ENCODE peak calls at places on chromosome 17, in five cellular contexts. O is CD8-positive, alpha-beta T cell; D is tibial nerve; P is stomach; T is fibroblast of lung. E is an unnamed sample. For H3K4me1, the result is how much of the 10 kb centered on the place peaks cover.

GRCh38 chr17:5473906-5474305 is 5.1 kb upstream of the DHX33 start:
- DNase-seq in T (no peak), P (no peak), O (no peak), D (no peak), E (no peak)

GRCh38 chr17:80964231-80964856 is 27.3 kb upstream of the CHMP6 start:
- DNase-seq in D (no peak), T (no peak), O (no peak), P (no peak), E (no peak)

GRCh38 chr17:79622201-79622601 is 11.3 kb upstream of the RBFOX3 start:
- DNase-seq in P (no peak), T (no peak), D (no peak), O (no peak), E (peak)

GRCh38 chr17:37259030-37259735 is 116.6 kb upstream of the C17orf78 start:
- DNase-seq in O (no peak), P (no peak), D (no peak), T (no peak), E (no peak)

GRCh38 chr17:74430706-74431567 is 951 bp upstream of the GPRC5C start:
- DNase-seq in O (no peak), T (peak), D (peak), P (peak), E (peak)

GRCh38 chr17:72622661-72623433 is 469.6 kb downstream of the SLC39A11 start:
- DNase-seq in P (no peak), O (no peak), T (no peak), D (no peak), E (no peak)

GRCh38 chr17:31788956-31789355 is 70.1 kb downstream of the COPRS start:
- DNase-seq in O (no peak), D (no peak), T (no peak), P (no peak), E (no peak)

GRCh38 chr17:28908640-28909098 is 5.8 kb upstream of the DHRS13 start:
- DNase-seq in D (no peak), O (no peak), P (no peak), T (peak), E (peak)

GRCh38 chr17:47621293-47622178 is 28.2 kb upstream of the KPNB1 start:
- DNase-seq in P (no peak), D (no peak), O (no peak), T (peak), E (peak)

GRCh38 chr17:10210151-10210574 is 11.8 kb upstream of the GAS7 start:
- DNase-seq in O (no peak), D (no peak), T (peak), P (no peak), E (no peak)

GRCh38 chr17:340074-340473 is 12.5 kb downstream of the RPH3AL start:
- DNase-seq in P (no peak), O (no peak), D (no peak), T (no peak), E (no peak)

GRCh38 chr17:12745481-12745880 is 43.8 kb upstream of the ARHGAP44 start:
- DNase-seq in D (no peak), P (no peak), T (no peak), O (no peak), E (no peak)

GRCh38 chr17:5226940-5227878 is 7.5 kb downstream of the SCIMP start:
- DNase-seq in O (peak), D (no peak), T (no peak), P (no peak), E (no peak)

GRCh38 chr17:34542700-34543336 is 36.6 kb upstream of the TMEM132E start:
- DNase-seq in T (peak), P (peak), D (no peak), O (peak), E (no peak)

GRCh38 chr17:35731239-35731931 is at the start of gene RASL10B:
- DNase-seq in P (peak), T (peak), O (peak), D (no peak), E (peak)

GRCh38 chr17:46854948-46855347 is 3.6 kb downstream of the WNT9B start:
- DNase-seq in O (no peak), P (no peak), D (no peak), T (no peak), E (no peak)

GRCh38 chr17:38663125-38663751 is 11.5 kb downstream of the EPOP start:
- DNase-seq in P (peak), O (peak), D (no peak), T (peak), E (no peak)

GRCh38 chr17:28707339-28707720 is 4.4 kb downstream of the PROCA1 start:
- DNase-seq in O (no peak), P (no peak), D (no peak), T (no peak), E (no peak)

GRCh38 chr17:77400445-77400870 is 259.7 kb downstream of the SEC14L1 start:
- DNase-seq in T (no peak), D (no peak), O (peak), P (peak), E (peak)

GRCh38 chr17:75406222-75406615 is 741 bp upstream of the GRB2 start:
- DNase-seq in O (no peak), D (no peak), P (no peak), T (no peak), E (peak)

GRCh38 chr17:19461139-19461538 is 50.1 kb downstream of the RNF112 start:
- DNase-seq in O (no peak), P (no peak), T (no peak), D (no peak), E (no peak)

GRCh38 chr17:58082341-58082869 is 814 bp upstream of the DYNLL2 start:
- DNase-seq in D (no peak), O (no peak), P (no peak), T (no peak), E (no peak)

GRCh38 chr17:76714822-76715461 is 4.2 kb upstream of the MXRA7 start:
- DNase-seq in P (peak), O (peak), D (peak), T (peak), E (peak)

GRCh38 chr17:76569607-76570279 is 15.9 kb downstream of the ST6GALNAC2 start:
- DNase-seq in D (peak), P (peak), T (no peak), O (no peak), E (no peak)

GRCh38 chr17:4557626-4558310 is 2.6 kb upstream of the MYBBP1A start:
- DNase-seq in P (no peak), T (no peak), D (no peak), O (no peak), E (no peak)

GRCh38 chr17:1030684-1031557 is 34.0 kb downstream of the TIMM22 start:
- DNase-seq in P (no peak), T (peak), D (peak), O (no peak), E (peak)

GRCh38 chr17:17963066-17963465 is 9.1 kb downstream of the TOM1L2 start:
- DNase-seq in T (no peak), D (no peak), O (no peak), P (no peak), E (no peak)

GRCh38 chr17:13568746-13569739 is 32.7 kb downstream of the HS3ST3A1 start:
- DNase-seq in P (no peak), D (no peak), O (no peak), T (no peak), E (no peak)

GRCh38 chr17:69761767-69762321 is 313.2 kb upstream of the KCNJ16 start:
- DNase-seq in O (no peak), D (no peak), T (peak), P (no peak), E (no peak)

GRCh38 chr17:21263351-21263750 is 10.1 kb upstream of the NATD1 start:
- DNase-seq in O (no peak), P (no peak), D (no peak), T (peak), E (no peak)

GRCh38 chr17:12667299-12667958 is 1.7 kb downstream of the MYOCD start:
- DNase-seq in P (no peak), O (no peak), D (no peak), T (peak), E (no peak)

GRCh38 chr17:76022973-76023899 is 3.9 kb downstream of the EVPL start:
- DNase-seq in O (no peak), T (no peak), P (no peak), D (no peak), E (no peak)

GRCh38 chr17:17859909-17860760 is 23.3 kb upstream of the SREBF1 start:
- DNase-seq in O (peak), P (peak), T (peak), D (no peak), E (peak)

GRCh38 chr17:80855968-80856862 is 135.4 kb upstream of the CHMP6 start:
- DNase-seq in D (no peak), T (peak), P (peak), O (peak), E (peak)

GRCh38 chr17:66829386-66829864 is 5.5 kb upstream of the CACNG5 start:
- DNase-seq in O (peak), P (peak), T (peak), D (no peak), E (peak)

GRCh38 chr17:76071497-76072148 is 694 bp downstream of the SRP68 start:
- DNase-seq in P (no peak), O (no peak), T (no peak), D (no peak), E (no peak)

GRCh38 chr17:412211-413015 is 59.8 kb upstream of the RPH3AL start:
- DNase-seq in P (peak), T (peak), O (peak), D (peak), E (peak)

GRCh38 chr17:76958974-76959373 is 90.8 kb downstream of the MGAT5B start:
- DNase-seq in P (no peak), T (no peak), D (no peak), O (no peak), E (no peak)

GRCh38 chr17:68646626-68647526 is 45.7 kb upstream of the FAM20A start:
- DNase-seq in D (no peak), P (peak), O (no peak), T (peak), E (no peak)
- H3K4me3 ChIP-seq in D (no peak), P (no peak), O (no peak), T (no peak), E (no peak)

GRCh38 chr17:50423553-50424159 is 2.4 kb upstream of the ACSF2 start:
- DNase-seq in P (no peak), O (no peak), T (peak), D (no peak), E (peak)
- H3K4me1 ChIP-seq in P (half or more), O (under half), T (under half), D (under half), E (under half)

DNA sequence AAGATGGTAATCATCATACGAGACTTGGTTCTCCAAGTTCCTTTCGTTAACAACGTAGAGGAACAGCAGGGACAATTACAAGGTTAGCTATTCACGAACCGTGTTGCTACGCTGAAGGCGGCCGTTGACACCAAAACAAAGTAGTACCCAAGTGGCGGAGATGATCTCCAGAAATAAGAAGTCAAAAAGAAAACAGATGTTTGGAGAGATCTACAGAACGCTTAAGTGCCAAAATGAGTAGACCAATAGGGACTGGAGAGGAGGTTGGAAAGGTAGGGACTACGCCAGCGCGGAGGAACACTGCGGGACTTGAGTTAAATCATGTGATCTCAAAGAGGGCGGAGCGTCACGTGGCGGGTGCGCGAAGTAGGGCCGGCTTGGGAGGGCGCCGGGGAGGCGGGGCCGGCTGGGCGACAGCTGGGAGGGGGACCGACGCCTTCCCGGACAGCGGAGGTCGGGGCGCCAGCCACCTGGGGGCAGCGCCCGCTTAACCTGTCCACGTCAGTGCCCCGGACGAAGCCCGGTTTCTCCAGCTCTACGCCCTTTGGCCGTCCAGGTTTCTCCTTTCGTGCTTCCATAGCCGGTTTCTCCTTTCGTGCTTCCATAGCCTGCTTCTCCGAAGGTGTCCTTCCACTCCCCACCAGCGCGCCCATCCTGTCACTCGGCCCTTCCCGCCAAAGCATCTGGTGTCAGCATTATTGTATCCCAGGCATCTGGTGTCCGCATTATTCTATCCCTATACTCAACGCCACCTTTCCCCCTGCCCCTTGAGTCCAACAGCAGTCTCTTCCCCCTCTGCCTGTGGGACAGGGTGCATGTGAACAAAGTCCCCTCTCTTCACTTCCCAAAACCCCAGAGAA is 698 bp upstream of the GABARAP start:
- DNase-seq in O (peak), P (peak), D (peak), T (peak), E (peak)
- TF ChIP-seq CTCF in O (no peak), P (no peak), D (no peak), T (no peak), E (no peak)

GRCh38 chr17:81996757-81997441 is 19.5 kb downstream of the ASPSCR1 start:
- DNase-seq in O (no peak), D (no peak), P (no peak), T (no peak), E (no peak)
- H3K4me3 ChIP-seq in O (no peak), D (no peak), P (no peak), T (no peak), E (no peak)

GRCh38 chr17:2086306-2086705 is 31.4 kb downstream of the HIC1 start:
- DNase-seq in D (no peak), P (no peak), O (no peak), T (no peak), E (no peak)

GRCh38 chr17:2084129-2084765 is 29.3 kb downstream of the HIC1 start:
- DNase-seq in O (no peak), P (no peak), D (peak), T (peak), E (no peak)

GRCh38 chr17:2085648-2085949 is 30.7 kb downstream of the HIC1 start:
- DNase-seq in O (no peak), T (peak), D (no peak), P (no peak), E (peak)

GRCh38 chr17:2083613-2084128 is 28.8 kb downstream of the HIC1 start:
- DNase-seq in P (no peak), T (no peak), D (no peak), O (no peak), E (no peak)

DNA sequence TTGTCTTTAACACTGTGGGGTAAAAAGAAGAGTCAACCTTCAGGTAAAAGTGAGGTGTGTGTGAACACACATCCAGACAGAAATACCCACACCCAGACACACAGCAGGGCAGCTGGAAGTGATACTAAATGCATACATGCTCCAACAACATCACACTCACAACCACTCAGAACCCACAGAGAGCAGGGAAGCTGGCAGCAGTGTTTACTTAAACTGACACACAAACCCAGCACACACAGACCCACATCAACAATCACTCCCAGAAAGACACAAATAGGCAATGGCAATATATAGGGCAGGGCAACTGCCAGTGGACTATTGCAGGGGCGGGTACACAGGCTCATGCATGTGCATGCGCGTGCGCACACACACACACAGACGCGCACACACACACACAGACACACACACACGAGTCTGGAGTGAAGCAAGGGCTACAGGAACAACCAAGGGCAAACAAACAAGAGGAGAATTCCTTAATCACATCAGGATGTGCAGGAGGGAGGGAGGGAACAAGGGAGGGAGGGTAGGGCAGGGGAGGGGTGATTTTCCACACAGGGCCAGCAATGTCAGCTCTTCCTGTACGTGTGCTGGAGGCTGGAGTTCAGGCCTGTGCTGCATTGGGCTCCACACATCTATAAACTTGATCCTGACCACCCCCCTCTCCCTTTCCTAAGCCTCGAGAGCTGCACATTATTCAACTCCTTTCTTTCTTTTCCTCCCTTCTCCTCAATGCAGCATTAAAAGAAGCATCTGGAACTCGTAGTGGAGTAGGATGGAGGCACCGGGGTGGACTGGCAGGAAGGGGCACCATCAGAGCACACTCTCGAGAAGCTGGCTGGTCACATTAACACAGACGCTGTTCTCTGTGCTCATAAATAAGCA is 30.1 kb downstream of the HIC1 start:
- DNase-seq in P (no peak), T (peak), O (no peak), D (peak), E (no peak)
- H3K4me1 ChIP-seq in P (half or more), T (half or more), O (under half), D (under half), E (under half)

GRCh38 chr17:82212331-82213250 is at the start of gene CCDC57:
- DNase-seq in P (peak), O (peak), T (peak), D (peak), E (peak)
- TF ChIP-seq CTCF in P (no peak), O (no peak), T (no peak), D (peak), E (peak)

GRCh38 chr17:39774043-39774442 is 36.3 kb downstream of the GRB7 start:
- DNase-seq in D (no peak), T (no peak), P (no peak), O (no peak), E (no peak)

GRCh38 chr17:39772987-39773664 is 35.4 kb downstream of the GRB7 start:
- DNase-seq in D (no peak), T (no peak), O (no peak), P (no peak), E (no peak)

GRCh38 chr17:39772415-39772814 is 34.7 kb downstream of the GRB7 start:
- DNase-seq in D (no peak), P (no peak), T (no peak), O (no peak), E (no peak)

GRCh38 chr17:39776267-39776666 is 38.5 kb downstream of the GRB7 start:
- DNase-seq in T (no peak), D (no peak), P (no peak), O (no peak), E (no peak)

GRCh38 chr17:39775075-39775474 is 37.3 kb downstream of the GRB7 start:
- DNase-seq in P (no peak), D (no peak), T (no peak), O (no peak), E (no peak)
- H3K4me3 ChIP-seq in P (no peak), D (no peak), T (no peak), O (peak), E (no peak)

GRCh38 chr17:64123114-64123513 is 6.8 kb downstream of the ERN1 start:
- DNase-seq in D (no peak), P (no peak), O (no peak), T (no peak), E (no peak)

GRCh38 chr17:64118452-64118979 is 11.4 kb downstream of the ERN1 start:
- DNase-seq in T (peak), D (no peak), O (no peak), P (peak), E (peak)

GRCh38 chr17:64124609-64125008 is 5.3 kb downstream of the ERN1 start:
- DNase-seq in O (no peak), T (no peak), D (no peak), P (no peak), E (no peak)

GRCh38 chr17:64115871-64116534 is 13.9 kb downstream of the ERN1 start:
- DNase-seq in T (peak), O (no peak), D (no peak), P (peak), E (no peak)

DNA sequence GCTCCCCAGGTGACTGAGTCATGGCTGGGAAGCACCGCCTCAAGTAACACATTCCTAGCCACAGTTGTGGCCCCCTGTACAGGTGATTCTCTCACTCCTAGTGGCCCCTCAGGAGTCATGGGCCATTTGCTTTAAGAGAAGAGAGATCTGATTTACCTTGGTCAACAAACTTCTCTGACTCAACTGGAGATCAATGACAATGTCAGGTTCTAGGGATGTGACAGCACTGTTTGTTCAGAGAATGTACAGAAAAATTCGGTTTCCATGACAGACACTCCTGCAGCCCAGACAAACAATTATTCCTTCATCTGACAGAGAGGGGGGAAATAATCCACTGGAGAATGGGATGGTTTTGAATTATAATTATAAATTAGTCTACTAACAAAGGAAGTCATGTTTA is 9.8 kb downstream of the ERN1 start:
- DNase-seq in D (no peak), P (no peak), O (no peak), T (no peak), E (no peak)
- H3K4me1 ChIP-seq in D (under half), P (half or more), O (under half), T (under half), E (under half)

DNA sequence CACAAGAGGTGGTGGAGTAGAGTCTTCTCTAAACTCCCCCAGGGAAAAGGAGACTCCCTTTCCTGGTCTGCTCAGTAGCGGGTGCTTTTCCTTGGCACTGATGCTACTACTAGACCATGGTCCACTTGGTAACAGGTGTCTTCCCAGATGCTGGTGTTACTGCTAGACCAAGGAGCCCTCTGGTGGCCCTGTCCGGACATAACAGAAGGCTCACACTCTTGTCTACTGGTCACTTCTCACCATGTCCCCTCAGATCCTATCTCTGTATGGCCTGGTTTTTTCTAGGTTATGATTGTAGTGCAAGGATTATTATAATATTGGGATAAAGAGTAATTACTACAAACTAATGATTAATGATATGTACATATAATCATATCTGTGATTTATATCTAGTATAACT is 49.7 kb upstream of the ARL4D start:
- DNase-seq in T (no peak), P (no peak), D (no peak), O (no peak), E (no peak)
- TF ChIP-seq CTCF in T (peak), P (no peak), D (no peak), O (no peak), E (no peak)

GRCh38 chr17:45313927-45314760 is 2.7 kb downstream of the MAP3K14 start:
- DNase-seq in P (no peak), D (no peak), T (no peak), O (no peak), E (no peak)
- H3K4me3 ChIP-seq in P (peak), D (peak), T (peak), O (peak), E (no peak)

E was measured in tibial artery.